ENCODE peak calls at places on chromosomes 7 and 10, in seven cellular contexts. I is SK-N-SH, M is HepG2, F is GM12891, Y is Panc1, L is transverse colon, H is sigmoid colon. U is an unnamed sample.

GRCh38 chr7:148882668-148883232 is 1.3 kb downstream of the EZH2 start:
- DNase-seq in I (no peak), M (no peak), F (no peak), Y (peak), L (no peak), H (no peak), U (no peak)

GRCh38 chr10:70974351-70974901 is 86.1 kb upstream of the PCBD1 start:
- DNase-seq in I (peak), M (no peak), F (no peak), Y (no peak), L (no peak), H (no peak), U (no peak)

GRCh38 chr7:156560075-156560474 is 80.5 kb upstream of the RNF32 start:
- DNase-seq in I (peak), M (peak), F (no peak), Y (no peak), L (no peak), H (no peak), U (no peak)

GRCh38 chr7:43785425-43785824 is 26.9 kb downstream of the BLVRA start:
- DNase-seq in I (no peak), M (no peak), F (no peak), Y (no peak), L (peak), H (peak), U (no peak)

GRCh38 chr7:151813997-151814396 is 62.9 kb downstream of the PRKAG2 start:
- DNase-seq in I (no peak), M (no peak), F (no peak), Y (no peak), L (no peak), H (no peak), U (no peak)

GRCh38 chr7:24005517-24005916 is 278.5 kb upstream of the NPY start:
- DNase-seq in I (no peak), M (no peak), F (no peak), Y (no peak), L (no peak), H (no peak), U (no peak)

GRCh38 chr10:118139321-118139720 is 92.6 kb upstream of the RAB11FIP2 start:
- DNase-seq in I (no peak), M (no peak), F (no peak), Y (no peak), L (no peak), H (no peak), U (no peak)

GRCh38 chr7:129773871-129774270 is 162.4 kb downstream of the NRF1 start:
- DNase-seq in I (no peak), M (no peak), F (no peak), Y (no peak), L (no peak), H (no peak), U (no peak)

GRCh38 chr7:52260046-52260665 is 775.3 kb upstream of the POM121L12 start:
- DNase-seq in I (peak), M (no peak), F (no peak), Y (no peak), L (no peak), H (no peak), U (no peak)

GRCh38 chr7:142248-142955 is 50.0 kb upstream of the FAM20C start:
- DNase-seq in I (no peak), M (peak), F (no peak), Y (no peak), L (peak), H (peak), U (no peak)

GRCh38 chr7:79241288-79242055 is 212.0 kb downstream of the MAGI2 start:
- DNase-seq in I (no peak), M (no peak), F (no peak), Y (no peak), L (no peak), H (no peak), U (no peak)

GRCh38 chr10:130027716-130028464 is 63.8 kb upstream of the EBF3 start:
- DNase-seq in I (peak), M (peak), F (no peak), Y (no peak), L (no peak), H (no peak), U (no peak)

GRCh38 chr10:72257051-72257892 is 16.5 kb upstream of the DDIT4 start:
- DNase-seq in I (no peak), M (no peak), F (no peak), Y (no peak), L (peak), H (peak), U (peak)

GRCh38 chr7:17832820-17833219 is 107.5 kb downstream of the SNX13 start:
- DNase-seq in I (no peak), M (no peak), F (no peak), Y (no peak), L (no peak), H (no peak), U (no peak)

GRCh38 chr10:51700228-51700835 is 937 bp upstream of the CSTF2T start:
- DNase-seq in I (no peak), M (no peak), F (no peak), Y (no peak), L (peak), H (no peak), U (no peak)

GRCh38 chr7:1460757-1461639 is 1.7 kb upstream of the MICALL2 start:
- DNase-seq in I (no peak), M (peak), F (no peak), Y (no peak), L (peak), H (peak), U (no peak)

GRCh38 chr10:93461124-93461806 is 20.9 kb downstream of the MYOF start:
- DNase-seq in I (no peak), M (no peak), F (no peak), Y (no peak), L (no peak), H (peak), U (no peak)

GRCh38 chr7:105106473-105106872 is 92.5 kb downstream of the KMT2E start:
- DNase-seq in I (no peak), M (no peak), F (no peak), Y (no peak), L (no peak), H (no peak), U (no peak)

GRCh38 chr10:2989292-2989947 is 77.9 kb upstream of the PFKP start:
- DNase-seq in I (no peak), M (no peak), F (no peak), Y (no peak), L (no peak), H (no peak), U (no peak)

GRCh38 chr10:133568287-133568614 is 2.9 kb upstream of the SYCE1 start:
- DNase-seq in I (no peak), M (no peak), F (no peak), Y (no peak), L (no peak), H (no peak), U (no peak)

GRCh38 chr10:17878896-17879295 is 69.7 kb downstream of the MRC1 start:
- DNase-seq in I (no peak), M (no peak), F (no peak), Y (no peak), L (no peak), H (no peak), U (no peak)

GRCh38 chr10:43398939-43399871 is 9.8 kb downstream of the HNRNPF start:
- DNase-seq in I (no peak), M (peak), F (no peak), Y (no peak), L (no peak), H (peak), U (no peak)

DNA sequence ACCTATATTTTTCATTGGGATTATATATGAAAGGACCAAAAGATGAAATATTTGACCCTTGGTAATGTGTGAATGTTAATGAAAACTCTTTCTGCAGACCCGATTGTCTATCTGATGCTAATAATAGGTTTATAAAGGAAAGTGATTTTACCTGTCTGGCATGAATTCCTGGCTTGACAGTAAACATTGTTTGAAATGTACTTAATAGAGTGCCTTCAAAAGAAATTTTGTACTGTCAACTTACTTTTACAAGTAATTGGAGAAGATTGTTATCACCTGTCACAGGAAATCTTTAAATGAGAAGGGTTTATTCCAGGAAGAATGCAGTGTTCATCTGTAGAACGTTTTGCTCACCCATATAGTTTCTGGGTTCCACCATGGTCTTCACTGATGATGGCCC is 588.2 kb downstream of the INHBA start:
- DNase-seq in I (no peak), M (no peak), F (no peak), Y (no peak), L (no peak), H (no peak), U (no peak)
- TF ChIP-seq POLR2AphosphoS5 in I (no peak), M (no peak), F (no peak), Y (no peak), L (no peak), H (no peak), U (no peak)

GRCh38 chr10:114356786-114357588 is 47.3 kb downstream of the AFAP1L2 start:
- DNase-seq in I (no peak), M (no peak), F (no peak), Y (no peak), L (no peak), H (no peak), U (no peak)
- TF ChIP-seq POLR2AphosphoS5 in I (no peak), M (no peak), F (no peak), Y (peak), L (peak), H (peak), U (no peak)

GRCh38 chr7:99127636-99128035 is 16.3 kb downstream of the SMURF1 start:
- DNase-seq in I (no peak), M (no peak), F (no peak), Y (no peak), L (no peak), H (no peak), U (no peak)

GRCh38 chr7:99129536-99129935 is 14.4 kb downstream of the SMURF1 start:
- DNase-seq in I (no peak), M (no peak), F (no peak), Y (no peak), L (no peak), H (no peak), U (no peak)

GRCh38 chr7:99129001-99129400 is 14.9 kb downstream of the SMURF1 start:
- DNase-seq in I (no peak), M (no peak), F (no peak), Y (no peak), L (no peak), H (no peak), U (no peak)

GRCh38 chr7:99126921-99127553 is 16.9 kb downstream of the SMURF1 start:
- DNase-seq in I (no peak), M (no peak), F (no peak), Y (no peak), L (no peak), H (no peak), U (no peak)

DNA sequence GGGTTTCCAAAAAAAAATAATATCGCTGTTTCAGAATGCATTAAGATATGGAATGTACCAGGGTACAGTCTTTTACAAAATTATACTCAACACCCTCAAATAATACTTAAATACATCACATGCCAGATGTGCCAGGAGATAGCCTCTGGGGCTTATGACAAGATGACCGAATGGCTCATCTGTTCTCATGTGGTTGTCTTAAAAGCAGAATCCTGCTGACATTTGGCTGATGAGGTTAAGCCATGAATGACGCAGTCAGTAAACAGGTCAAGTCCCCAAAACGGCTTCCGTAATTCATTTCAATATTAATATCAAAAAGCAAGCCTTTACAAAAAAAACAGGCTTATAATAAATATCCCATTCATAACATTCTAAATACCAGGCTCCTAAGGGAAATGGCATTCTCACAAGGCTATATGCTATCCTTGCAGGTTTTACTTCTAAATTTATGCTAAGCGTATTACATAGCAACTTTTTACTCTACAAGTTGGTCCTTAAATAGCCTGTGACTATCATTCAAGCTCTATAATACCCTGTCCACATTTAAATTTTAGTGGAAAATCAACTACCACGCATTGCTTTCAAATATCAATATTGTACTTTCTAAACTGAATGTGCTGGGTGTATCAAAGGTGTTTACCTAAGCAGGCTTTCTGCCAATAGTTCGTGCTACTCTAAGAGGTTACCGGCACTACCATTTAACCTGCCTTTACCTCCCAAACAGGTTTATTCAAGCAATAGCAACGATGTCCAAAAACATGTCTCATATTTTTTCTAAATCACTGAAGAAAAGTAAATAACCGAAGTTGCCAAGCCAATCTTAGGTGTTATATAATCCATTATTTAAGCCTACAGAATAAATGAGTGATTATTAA is 15.6 kb downstream of the SMURF1 start:
- DNase-seq in I (no peak), M (no peak), F (no peak), Y (no peak), L (no peak), H (no peak), U (no peak)
- TF ChIP-seq POLR2AphosphoS5 in I (no peak), M (no peak), F (no peak), Y (no peak), L (no peak), H (no peak), U (no peak)

GRCh38 chr10:60992661-60993060 is 48.7 kb upstream of the RHOBTB1 start:
- DNase-seq in I (no peak), M (no peak), F (no peak), Y (no peak), L (no peak), H (no peak), U (no peak)
- TF ChIP-seq POLR2AphosphoS5 in I (no peak), M (no peak), F (no peak), Y (no peak), L (no peak), H (no peak), U (no peak)

GRCh38 chr7:99694912-99695304 is 15.1 kb upstream of the CYP3A5 start:
- DNase-seq in I (no peak), M (no peak), F (no peak), Y (no peak), L (no peak), H (no peak), U (no peak)
- TF ChIP-seq POLR2AphosphoS5 in I (no peak), M (no peak), F (no peak), Y (no peak), L (no peak), H (no peak), U (no peak)

GRCh38 chr10:122112625-122113160 is 123.7 kb downstream of the TACC2 start:
- DNase-seq in I (peak), M (peak), F (no peak), Y (peak), L (peak), H (peak), U (no peak)
- TF ChIP-seq POLR2AphosphoS5 in I (peak), M (no peak), F (no peak), Y (peak), L (peak), H (peak), U (no peak)

U was measured in GM12892.